ENCODE peak calls at places on chromosomes 12 and 14, in four cellular contexts. S is HepG2, B is K562, T is GM12878. P is an unnamed sample.

GRCh38 chr14:21029917-21030316 is at the start of gene TPPP2:
- DNase-seq in S (no peak), B (no peak), T (no peak), P (no peak)

GRCh38 chr12:124744273-124744640 is 119.4 kb downstream of the SCARB1 start:
- DNase-seq in S (no peak), B (no peak), T (no peak), P (no peak)

GRCh38 chr14:23136566-23137133 is 17.6 kb upstream of the CEBPE start:
- DNase-seq in S (no peak), T (no peak), B (no peak), P (no peak)

GRCh38 chr12:115166698-115167315 is 482.8 kb upstream of the TBX3 start:
- DNase-seq in T (no peak), B (no peak), S (peak), P (no peak)

GRCh38 chr14:37550511-37550910 is 44.5 kb downstream of the FOXA1 start:
- DNase-seq in B (no peak), T (no peak), S (no peak), P (no peak)

GRCh38 chr12:1591029-1591428 is 3.4 kb downstream of the FBXL14 start:
- DNase-seq in B (no peak), T (no peak), S (no peak), P (no peak)

GRCh38 chr14:49512147-49512551 is 74.0 kb downstream of the RPS29 start:
- DNase-seq in S (no peak), T (no peak), B (no peak), P (no peak)

GRCh38 chr14:90970167-90970600 is 90.3 kb downstream of the RPS6KA5 start:
- DNase-seq in T (no peak), B (no peak), S (no peak), P (no peak)

GRCh38 chr12:62659457-62660295 is 193.1 kb downstream of the MON2 start:
- DNase-seq in S (no peak), B (no peak), T (no peak), P (no peak)

GRCh38 chr14:63287661-63288483 is 30.9 kb downstream of the GPHB5 start:
- DNase-seq in S (no peak), T (no peak), B (no peak), P (peak)

GRCh38 chr14:77055981-77056380 is 27.5 kb upstream of the IRF2BPL start:
- DNase-seq in S (no peak), B (no peak), T (no peak), P (no peak)
- TF ChIP-seq CREM in S (no peak), B (no peak), T (no peak), P (no peak)

GRCh38 chr14:95770777-95771176 is 56.9 kb upstream of the TCL1A start:
- DNase-seq in B (no peak), T (no peak), S (no peak), P (no peak)
- TF ChIP-seq CREM in B (no peak), T (no peak), S (no peak), P (no peak)

GRCh38 chr14:78637903-78638302 is 467.7 kb downstream of the NRXN3 start:
- DNase-seq in S (no peak), T (no peak), B (no peak), P (no peak)
- TF ChIP-seq CREM in S (no peak), T (no peak), B (no peak), P (no peak)

GRCh38 chr14:29016050-29016900 is 249.7 kb downstream of the FOXG1 start:
- DNase-seq in T (no peak), S (peak), B (peak), P (peak)
- TF ChIP-seq CREM in T (no peak), S (no peak), B (no peak), P (no peak)

GRCh38 chr14:53979141-53979673 is 22.6 kb upstream of the BMP4 start:
- DNase-seq in B (no peak), S (peak), T (no peak), P (peak)
- TF ChIP-seq CREM in B (no peak), S (no peak), T (no peak), P (no peak)

GRCh38 chr12:88958153-88958552 is 377.9 kb upstream of the KITLG start:
- DNase-seq in B (no peak), S (peak), T (no peak), P (no peak)
- TF ChIP-seq CREM in B (no peak), S (no peak), T (no peak), P (no peak)

DNA sequence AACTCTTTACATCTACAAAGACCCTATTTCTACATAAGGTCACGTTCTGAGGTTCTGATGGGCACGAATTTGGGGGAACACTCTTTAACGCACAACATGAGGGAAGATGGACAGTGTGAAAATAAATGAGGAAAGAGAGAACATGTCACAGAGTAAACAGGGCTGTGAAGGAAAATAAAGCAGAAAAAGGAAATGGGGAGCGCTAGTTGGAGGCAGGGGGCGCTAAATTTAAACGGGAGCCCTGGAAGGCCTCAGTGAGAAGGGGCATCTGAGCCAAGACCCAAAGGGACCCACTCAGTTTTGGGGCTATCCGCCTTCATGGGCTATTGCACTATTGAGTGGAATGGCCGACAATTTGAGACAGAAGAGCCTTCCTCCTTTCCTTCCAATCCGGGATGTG is 50.5 kb downstream of the PLXNC1 start:
- DNase-seq in B (no peak), T (no peak), S (no peak), P (peak)
- TF ChIP-seq CREM in B (no peak), T (no peak), S (no peak), P (no peak)

GRCh38 chr12:100574262-100575074 is 984 bp downstream of the GAS2L3 start:
- DNase-seq in B (no peak), T (no peak), S (no peak), P (peak)
- TF ChIP-seq CREM in B (no peak), T (no peak), S (no peak), P (no peak)